ENCODE peak calls at places on chromosomes 3 and 15, in nine cellular contexts. I, O, G, Y, J, R, U, F and V are unnamed samples.

GRCh38 chr15:35112346-35112745 is 27.3 kb upstream of the NANOGP8 start:
- DNase-seq in R (no peak), F (no peak), G (no peak), Y (no peak), O (no peak), J (no peak), I (no peak), U (no peak), V (no peak)

GRCh38 chr15:36399276-36399675 is 180.2 kb upstream of the CDIN1 start:
- DNase-seq in G (no peak), U (no peak), Y (no peak), R (no peak), O (no peak), I (no peak), F (no peak), J (no peak), V (no peak)

GRCh38 chr15:45161666-45162065 is 26.1 kb downstream of the SHF start:
- DNase-seq in Y (no peak), J (no peak), U (no peak), F (no peak), R (no peak), I (no peak), G (no peak), O (no peak), V (no peak)

GRCh38 chr15:48880070-48880634 is 2.2 kb downstream of the EID1 start:
- DNase-seq in U (no peak), F (no peak), O (no peak), J (no peak), I (no peak), G (no peak), Y (no peak), R (no peak), V (no peak)

GRCh38 chr3:123678108-123678511 is 93.3 kb upstream of the HACD2 start:
- DNase-seq in J (no peak), I (peak; percentile 49), O (peak; percentile 81), R (no peak), Y (no peak), U (peak; percentile 99), G (peak; percentile 48), F (no peak), V (no peak)

GRCh38 chr3:111333642-111334041 is 208.4 kb upstream of the CD96 start:
- DNase-seq in I (no peak), J (no peak), G (peak; percentile 64), R (no peak), Y (no peak), O (no peak), F (no peak), U (peak; percentile 33), V (no peak)

GRCh38 chr3:57911588-57911987 is 96.6 kb upstream of the FLNB start:
- DNase-seq in F (no peak), J (no peak), O (no peak), R (no peak), I (no peak), G (no peak), Y (no peak), U (peak; percentile 28), V (no peak)

GRCh38 chr3:111667621-111668239 is 72.6 kb upstream of the ZBED2 start:
- DNase-seq in Y (no peak), J (peak; percentile 64), U (no peak), I (no peak), R (peak; percentile 48), O (no peak), G (peak; percentile 39), F (no peak), V (no peak)

GRCh38 chr3:149815728-149816127 is 2.7 kb downstream of the RNF13 start:
- DNase-seq in U (no peak), R (no peak), O (no peak), F (no peak), I (no peak), J (no peak), G (no peak), Y (no peak), V (no peak)
- H3K4me3 ChIP-seq in U (no peak overlapping the region), R (no peak overlapping the region), O (no peak overlapping the region), F (no peak overlapping the region), I (no peak overlapping the region), J (no peak overlapping the region), G (no peak overlapping the region), Y (no peak overlapping the region), V (no peak overlapping the region)

GRCh38 chr15:100671858-100672543 is 69.6 kb downstream of the ASB7 start:
- DNase-seq in U (no peak), O (no peak), F (peak; percentile 66), R (no peak), G (peak; percentile 34), J (peak; percentile 46), I (no peak), Y (no peak), V (no peak)
- H3K4me3 ChIP-seq in U (no peak overlapping the region), O (no peak overlapping the region), F (no peak overlapping the region), R (no peak overlapping the region), G (no peak overlapping the region), J (no peak overlapping the region), I (no peak overlapping the region), Y (no peak overlapping the region), V (peak overlapping the region; percentile 32)

DNA sequence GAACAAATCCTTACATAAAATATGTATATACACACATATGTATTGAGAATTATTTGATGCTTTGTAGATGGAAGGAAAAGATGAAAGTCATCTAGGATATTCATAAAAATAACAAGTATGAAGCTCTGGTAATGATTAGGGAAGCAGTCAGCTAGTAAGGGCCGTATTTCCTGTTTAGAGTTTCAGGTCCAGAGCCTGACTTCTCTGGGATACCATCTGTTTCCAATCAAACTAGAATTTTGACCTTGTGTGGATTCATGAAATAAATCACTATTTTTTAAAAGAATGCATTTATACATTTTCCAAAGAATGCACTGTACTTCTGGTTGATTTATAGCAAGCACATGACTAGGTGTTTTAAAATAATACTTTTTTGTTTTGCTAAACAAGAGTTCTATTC is 156.1 kb upstream of the CGNL1 start:
- DNase-seq in G (no peak), J (no peak), Y (peak; percentile 23), U (peak; percentile 71), O (no peak), I (peak; percentile 75), R (no peak), F (no peak), V (no peak)
- H3K4me3 ChIP-seq in G (no peak overlapping the region), J (no peak overlapping the region), Y (peak overlapping the region; percentile 6), U (peak overlapping the region; percentile 65), O (peak overlapping the region; percentile 62), I (peak overlapping the region; percentile 56), R (no peak overlapping the region), F (no peak overlapping the region), V (no peak overlapping the region)

GRCh38 chr3:100614941-100615340 is 5.5 kb downstream of the ADGRG7 start:
- DNase-seq in I (no peak), Y (no peak), O (no peak), R (no peak), U (no peak), F (no peak), J (no peak), G (no peak), V (no peak)

GRCh38 chr3:100609963-100610362 is 562 bp downstream of the ADGRG7 start:
- DNase-seq in U (no peak), Y (no peak), O (no peak), I (no peak), F (no peak), J (no peak), R (no peak), G (no peak), V (no peak)

GRCh38 chr3:100609305-100609704 is at the start of gene ADGRG7:
- DNase-seq in F (no peak), G (no peak), U (no peak), R (peak; percentile 47), J (no peak), Y (no peak), O (no peak), I (no peak), V (no peak)

GRCh38 chr3:100613721-100614390 is 4.5 kb downstream of the ADGRG7 start:
- DNase-seq in G (no peak), F (no peak), J (no peak), Y (no peak), I (no peak), O (no peak), R (no peak), U (no peak), V (no peak)

DNA sequence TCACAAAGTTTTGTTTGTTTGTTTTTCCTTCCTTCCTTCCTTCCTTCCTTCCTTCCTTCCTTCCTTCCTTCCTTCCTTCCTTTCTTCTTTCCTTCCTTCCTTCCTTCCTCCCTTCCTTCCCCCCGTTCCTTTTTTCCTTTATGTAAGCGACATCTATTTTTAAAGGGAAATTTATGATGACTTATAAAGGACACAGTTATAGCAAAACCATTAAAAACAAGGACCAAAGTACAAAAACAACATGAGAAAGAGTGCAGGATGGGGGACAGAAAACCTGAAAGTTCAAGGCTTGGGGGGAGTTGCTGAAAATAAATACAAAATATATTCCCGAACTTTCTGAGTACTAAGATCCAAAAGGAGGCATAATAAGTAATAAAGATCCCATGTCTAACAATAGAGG is 1.8 kb downstream of the ADGRG7 start:
- DNase-seq in F (no peak), J (no peak), Y (no peak), U (no peak), R (no peak), G (no peak), I (no peak), O (no peak), V (no peak)
- H3K4me3 ChIP-seq in F (no peak overlapping the region), J (no peak overlapping the region), Y (no peak overlapping the region), U (no peak overlapping the region), R (no peak overlapping the region), G (no peak overlapping the region), I (no peak overlapping the region), O (no peak overlapping the region), V (no peak overlapping the region)